ENCODE peak calls at places on chromosomes 4 and X, in nine cellular contexts. S, N, Z, L, M, D, E, G and B are unnamed samples.
A peak's percentile ranks its signal among the peaks of the same experiment; 100 is the strongest.

GRCh38 chr4:177596035-177596434 is 153.8 kb upstream of the AGA start:
- DNase-seq in S (no peak), N (no peak), Z (no peak), L (no peak), M (peak; percentile 2), D (peak; percentile 75), E (no peak), G (no peak), B (peak; percentile 93)

GRCh38 chr4:173171987-173172386 is 3.4 kb downstream of the GALNT7 start:
- DNase-seq in S (no peak), N (no peak), Z (no peak), L (no peak), M (no peak), D (no peak), E (no peak), G (no peak), B (no peak)

GRCh38 chrX:132043977-132044376 is 20.9 kb downstream of the STK26 start:
- DNase-seq in S (no peak), N (no peak), Z (no peak), L (no peak), M (no peak), D (no peak), E (no peak), G (no peak), B (no peak)

GRCh38 chr4:61750810-61751209 is 550.7 kb downstream of the ADGRL3 start:
- DNase-seq in S (no peak), N (no peak), Z (no peak), L (no peak), M (no peak), D (no peak), E (no peak), G (no peak), B (no peak)

GRCh38 chr4:101236097-101236496 is 111.2 kb downstream of the PPP3CA start:
- DNase-seq in S (no peak), N (no peak), Z (no peak), L (no peak), M (no peak), D (no peak), E (no peak), G (no peak), B (no peak)

GRCh38 chrX:153970398-153971123 is 1.1 kb downstream of the HCFC1 start:
- DNase-seq in S (no peak), N (no peak), Z (peak; percentile 50), L (peak; percentile 52), M (peak; percentile 29), D (peak; percentile 77), E (no peak), G (peak; percentile 38), B (peak; percentile 58)

GRCh38 chr4:47744253-47744652 is 93.6 kb downstream of the CORIN start:
- DNase-seq in S (no peak), N (no peak), Z (no peak), L (no peak), M (no peak), D (no peak), E (no peak), G (no peak), B (peak; percentile 38)

GRCh38 chr4:173135241-173135847 is 33.3 kb upstream of the GALNT7 start:
- DNase-seq in S (no peak), N (no peak), Z (no peak), L (no peak), M (no peak), D (peak; percentile 62), E (no peak), G (no peak), B (peak; percentile 47)

GRCh38 chr4:2443061-2443730 is 24.4 kb downstream of the CFAP99 start:
- DNase-seq in S (no peak), N (no peak), Z (no peak), L (no peak), M (no peak), D (no peak), E (no peak), G (no peak), B (no peak)

GRCh38 chrX:106415276-106415895 is 196.4 kb upstream of the RADX start:
- DNase-seq in S (no peak), N (no peak), Z (peak; percentile 19), L (no peak), M (peak; percentile 5), D (no peak), E (peak; percentile 1), G (peak; percentile 27), B (peak; percentile 60)

GRCh38 chr4:121307441-121308327 is 73.1 kb downstream of the QRFPR start:
- DNase-seq in S (peak; percentile 30), N (no peak), Z (peak; percentile 43), L (no peak), M (peak; percentile 34), D (peak; percentile 33), E (peak; percentile 24), G (peak; percentile 81), B (peak; percentile 87)
- TF ChIP-seq CTCF in S (peak; percentile 89), N (no peak), Z (peak; percentile 65), L (no peak), M (peak; percentile 56), D (peak; percentile 83), E (peak; percentile 39), G (peak; percentile 84), B (peak; percentile 79)

GRCh38 chrX:74234829-74235228 is 69.2 kb upstream of the ZCCHC13 start:
- DNase-seq in S (no peak), N (no peak), Z (no peak), L (no peak), M (no peak), D (no peak), E (no peak), G (no peak), B (no peak)
- TF ChIP-seq CTCF in S (no peak), N (no peak), Z (no peak), L (no peak), M (no peak), D (no peak), E (no peak), G (no peak), B (no peak)

GRCh38 chr4:37904824-37905223 is 13.9 kb downstream of the TBC1D1 start:
- DNase-seq in S (no peak), N (no peak), Z (no peak), L (no peak), M (no peak), D (no peak), E (no peak), G (no peak), B (no peak)

GRCh38 chr4:37909690-37910486 is 19.0 kb downstream of the TBC1D1 start:
- DNase-seq in S (no peak), N (no peak), Z (no peak), L (no peak), M (no peak), D (no peak), E (no peak), G (no peak), B (no peak)

GRCh38 chr4:37905526-37906169 is 14.8 kb downstream of the TBC1D1 start:
- DNase-seq in S (no peak), N (no peak), Z (no peak), L (no peak), M (no peak), D (no peak), E (no peak), G (no peak), B (no peak)

GRCh38 chr4:37903901-37904300 is 13.0 kb downstream of the TBC1D1 start:
- DNase-seq in S (no peak), N (no peak), Z (no peak), L (no peak), M (no peak), D (no peak), E (no peak), G (no peak), B (no peak)

GRCh38 chr4:37908488-37909343 is 17.8 kb downstream of the TBC1D1 start:
- DNase-seq in S (no peak), N (no peak), Z (no peak), L (no peak), M (no peak), D (peak; percentile 76), E (no peak), G (no peak), B (peak; percentile 26)
- TF ChIP-seq CTCF in S (no peak), N (no peak), Z (no peak), L (no peak), M (no peak), D (no peak), E (no peak), G (no peak), B (no peak)

GRCh38 chr4:153346031-153346430 is 1.5 kb downstream of the MND1 start:
- DNase-seq in S (no peak), N (no peak), Z (no peak), L (no peak), M (no peak), D (no peak), E (no peak), G (no peak), B (no peak)

GRCh38 chr4:153347117-153347516 is 2.6 kb downstream of the MND1 start:
- DNase-seq in S (no peak), N (no peak), Z (no peak), L (no peak), M (no peak), D (no peak), E (no peak), G (no peak), B (no peak)

GRCh38 chr4:153348006-153348405 is 3.5 kb downstream of the MND1 start:
- DNase-seq in S (no peak), N (no peak), Z (peak; percentile 58), L (no peak), M (no peak), D (peak; percentile 67), E (no peak), G (peak; percentile 22), B (no peak)

GRCh38 chr4:153345011-153345981 is 808 bp downstream of the MND1 start:
- DNase-seq in S (peak; percentile 52), N (peak; percentile 23), Z (peak; percentile 17), L (peak; percentile 25), M (peak; percentile 64), D (peak; percentile 45), E (peak; percentile 66), G (peak; percentile 76), B (peak; percentile 78)

GRCh38 chr4:153346563-153346962 is 2.1 kb downstream of the MND1 start:
- DNase-seq in S (no peak), N (no peak), Z (no peak), L (no peak), M (no peak), D (no peak), E (no peak), G (no peak), B (peak; percentile 13)
- TF ChIP-seq CTCF in S (no peak), N (no peak), Z (no peak), L (no peak), M (no peak), D (no peak), E (no peak), G (no peak), B (no peak)

GRCh38 chrX:63746278-63746677 is 38.7 kb downstream of the ARHGEF9 start:
- DNase-seq in S (peak; percentile 17), N (no peak), Z (no peak), L (no peak), M (no peak), D (no peak), E (no peak), G (peak; percentile 64), B (no peak)
- TF ChIP-seq CTCF in S (no peak), N (no peak), Z (no peak), L (no peak), M (no peak), D (no peak), E (no peak), G (no peak), B (no peak)

GRCh38 chr4:122453384-122454000 is 3.0 kb downstream of the IL2 start:
- DNase-seq in S (no peak), N (no peak), Z (no peak), L (no peak), M (no peak), D (no peak), E (no peak), G (no peak), B (no peak)

GRCh38 chr4:122456228-122457106 is at the start of gene IL2:
- DNase-seq in S (no peak), N (no peak), Z (no peak), L (no peak), M (no peak), D (no peak), E (no peak), G (no peak), B (no peak)

GRCh38 chr4:122450847-122451246 is 5.7 kb downstream of the IL2 start:
- DNase-seq in S (peak; percentile 10), N (no peak), Z (no peak), L (no peak), M (peak; percentile 1), D (no peak), E (no peak), G (peak; percentile 19), B (peak; percentile 62)
- TF ChIP-seq CTCF in S (no peak), N (no peak), Z (peak; percentile 42), L (no peak), M (peak; percentile 34), D (no peak), E (peak; percentile 8), G (no peak), B (peak; percentile 31)